ENCODE peak calls at places on chromosomes 13 and 19, in ten cellular contexts. One of them, this sample, is unnamed.

GRCh38 chr13:59533561-59534337 is 630.0 kb downstream of the DIAPH3 start:
- DNase-seq in suprapubic skin: no peak
- DNase-seq in mammary epithelial cell: peak; percentile 54
- DNase-seq in pancreas: no peak
- DNase-seq in Peyer's patch: no peak
- DNase-seq in cardiac muscle cell: no peak
- DNase-seq in colonic mucosa: no peak
- DNase-seq in brain microvascular endothelial cell: peak; percentile 80
- DNase-seq in transverse colon: no peak
- DNase-seq in dorsolateral prefrontal cortex: no peak
- DNase-seq in this sample: no peak

GRCh38 chr13:53953205-53953604 is 924.6 kb downstream of the OLFM4 start:
- DNase-seq in transverse colon: no peak
- DNase-seq in suprapubic skin: no peak
- DNase-seq in brain microvascular endothelial cell: no peak
- DNase-seq in Peyer's patch: no peak
- DNase-seq in pancreas: no peak
- DNase-seq in colonic mucosa: no peak
- DNase-seq in mammary epithelial cell: no peak
- DNase-seq in dorsolateral prefrontal cortex: no peak
- DNase-seq in cardiac muscle cell: peak; percentile 77
- DNase-seq in this sample: no peak

GRCh38 chr19:52343548-52343947 is 7.5 kb downstream of the ZNF610 start:
- DNase-seq in Peyer's patch: peak; percentile 51
- DNase-seq in pancreas: peak; percentile 22
- DNase-seq in mammary epithelial cell: no peak
- DNase-seq in cardiac muscle cell: peak; percentile 98
- DNase-seq in transverse colon: peak; percentile 9
- DNase-seq in colonic mucosa: peak; percentile 25
- DNase-seq in brain microvascular endothelial cell: peak; percentile 2
- DNase-seq in dorsolateral prefrontal cortex: no peak
- DNase-seq in suprapubic skin: no peak
- DNase-seq in this sample: peak; percentile 46

GRCh38 chr19:43532571-43532961 is 422 bp upstream of the ZNF575 start:
- DNase-seq in dorsolateral prefrontal cortex: no peak
- DNase-seq in brain microvascular endothelial cell: no peak
- DNase-seq in suprapubic skin: no peak
- DNase-seq in transverse colon: peak; percentile 82
- DNase-seq in cardiac muscle cell: no peak
- DNase-seq in colonic mucosa: peak; percentile 90
- DNase-seq in pancreas: peak; percentile 50
- DNase-seq in mammary epithelial cell: no peak
- DNase-seq in Peyer's patch: no peak
- DNase-seq in this sample: no peak

GRCh38 chr13:97849305-97849704 is 104.2 kb upstream of the IPO5 start:
- DNase-seq in colonic mucosa: no peak
- DNase-seq in transverse colon: no peak
- DNase-seq in brain microvascular endothelial cell: no peak
- DNase-seq in cardiac muscle cell: peak; percentile 19
- DNase-seq in suprapubic skin: no peak
- DNase-seq in Peyer's patch: no peak
- DNase-seq in pancreas: no peak
- DNase-seq in dorsolateral prefrontal cortex: no peak
- DNase-seq in mammary epithelial cell: peak; percentile 49
- DNase-seq in this sample: no peak

GRCh38 chr19:6654347-6655310 is 15.3 kb downstream of the TNFSF14 start:
- DNase-seq in Peyer's patch: peak; percentile 38
- DNase-seq in mammary epithelial cell: no peak
- DNase-seq in pancreas: no peak
- DNase-seq in dorsolateral prefrontal cortex: no peak
- DNase-seq in brain microvascular endothelial cell: no peak
- DNase-seq in colonic mucosa: no peak
- DNase-seq in cardiac muscle cell: no peak
- DNase-seq in transverse colon: peak; percentile 42
- DNase-seq in suprapubic skin: no peak
- DNase-seq in this sample: no peak

GRCh38 chr13:28031220-28031903 is 42.9 kb upstream of the URAD start:
- DNase-seq in cardiac muscle cell: no peak
- DNase-seq in brain microvascular endothelial cell: no peak
- DNase-seq in transverse colon: peak; percentile 20
- DNase-seq in suprapubic skin: no peak
- DNase-seq in colonic mucosa: no peak
- DNase-seq in Peyer's patch: peak; percentile 64
- DNase-seq in mammary epithelial cell: no peak
- DNase-seq in pancreas: no peak
- DNase-seq in dorsolateral prefrontal cortex: peak; percentile 38
- DNase-seq in this sample: peak; percentile 33

GRCh38 chr19:30920238-30920637 is 429.0 kb downstream of the TSHZ3 start:
- DNase-seq in Peyer's patch: no peak
- DNase-seq in colonic mucosa: no peak
- DNase-seq in mammary epithelial cell: no peak
- DNase-seq in brain microvascular endothelial cell: no peak
- DNase-seq in suprapubic skin: no peak
- DNase-seq in pancreas: no peak
- DNase-seq in transverse colon: no peak
- DNase-seq in dorsolateral prefrontal cortex: no peak
- DNase-seq in cardiac muscle cell: no peak
- DNase-seq in this sample: no peak

GRCh38 chr19:4970558-4971423 is 1.9 kb downstream of the KDM4B start:
- DNase-seq in colonic mucosa: peak; percentile 49
- DNase-seq in suprapubic skin: no peak
- DNase-seq in transverse colon: peak; percentile 46
- DNase-seq in Peyer's patch: no peak
- DNase-seq in dorsolateral prefrontal cortex: no peak
- DNase-seq in brain microvascular endothelial cell: no peak
- DNase-seq in mammary epithelial cell: peak; percentile 44
- DNase-seq in cardiac muscle cell: peak; percentile 43
- DNase-seq in pancreas: peak; percentile 41
- DNase-seq in this sample: no peak
- H3K4me3 ChIP-seq in colonic mucosa: peak overlapping the region; percentile 59
- H3K4me3 ChIP-seq in suprapubic skin: peak overlapping the region; percentile 61
- H3K4me3 ChIP-seq in transverse colon: peak overlapping the region; percentile 90
- H3K4me3 ChIP-seq in Peyer's patch: peak overlapping the region; percentile 61
- H3K4me3 ChIP-seq in dorsolateral prefrontal cortex: peak overlapping the region; percentile 74
- H3K4me3 ChIP-seq in brain microvascular endothelial cell: peak overlapping the region; percentile 71
- H3K4me3 ChIP-seq in mammary epithelial cell: peak overlapping the region; percentile 68
- H3K4me3 ChIP-seq in cardiac muscle cell: peak overlapping the region; percentile 95
- H3K4me3 ChIP-seq in pancreas: peak overlapping the region; percentile 33
- H3K4me3 ChIP-seq in this sample: peak overlapping the region; percentile 34

GRCh38 chr13:111117961-111118360 is 2.9 kb downstream of the ARHGEF7 start:
- DNase-seq in mammary epithelial cell: no peak
- DNase-seq in Peyer's patch: no peak
- DNase-seq in brain microvascular endothelial cell: no peak
- DNase-seq in cardiac muscle cell: no peak
- DNase-seq in suprapubic skin: no peak
- DNase-seq in dorsolateral prefrontal cortex: no peak
- DNase-seq in transverse colon: no peak
- DNase-seq in pancreas: no peak
- DNase-seq in colonic mucosa: no peak
- DNase-seq in this sample: no peak
- H3K27me3 ChIP-seq in mammary epithelial cell: peaks cover 30% of the 10 kb centered on the region
- H3K27me3 ChIP-seq in Peyer's patch: no peaks in the 10 kb centered on the region
- H3K27me3 ChIP-seq in brain microvascular endothelial cell: peaks cover 17% of the 10 kb centered on the region
- H3K27me3 ChIP-seq in cardiac muscle cell: peaks cover 73% of the 10 kb centered on the region
- H3K27me3 ChIP-seq in suprapubic skin: peaks cover 47% of the 10 kb centered on the region
- H3K27me3 ChIP-seq in dorsolateral prefrontal cortex: no peaks in the 10 kb centered on the region
- H3K27me3 ChIP-seq in transverse colon: peaks cover 58% of the 10 kb centered on the region
- H3K27me3 ChIP-seq in pancreas: no peaks in the 10 kb centered on the region
- H3K27me3 ChIP-seq in colonic mucosa: peaks cover 38% of the 10 kb centered on the region
- H3K27me3 ChIP-seq in this sample: no peaks in the 10 kb centered on the region

GRCh38 chr19:40224342-40225148 is 1.9 kb downstream of the CCNP start:
- DNase-seq in mammary epithelial cell: peak; percentile 73
- DNase-seq in cardiac muscle cell: no peak
- DNase-seq in brain microvascular endothelial cell: no peak
- DNase-seq in dorsolateral prefrontal cortex: no peak
- DNase-seq in suprapubic skin: no peak
- DNase-seq in Peyer's patch: no peak
- DNase-seq in colonic mucosa: no peak
- DNase-seq in pancreas: no peak
- DNase-seq in transverse colon: no peak
- DNase-seq in this sample: no peak

GRCh38 chr19:40223135-40223822 is 3.2 kb downstream of the CCNP start:
- DNase-seq in brain microvascular endothelial cell: no peak
- DNase-seq in cardiac muscle cell: no peak
- DNase-seq in pancreas: no peak
- DNase-seq in Peyer's patch: peak; percentile 19
- DNase-seq in transverse colon: peak; percentile 67
- DNase-seq in mammary epithelial cell: no peak
- DNase-seq in colonic mucosa: peak; percentile 76
- DNase-seq in dorsolateral prefrontal cortex: no peak
- DNase-seq in suprapubic skin: no peak
- DNase-seq in this sample: no peak

GRCh38 chr19:40228371-40228770 is 1.9 kb upstream of the CCNP start:
- DNase-seq in dorsolateral prefrontal cortex: no peak
- DNase-seq in cardiac muscle cell: no peak
- DNase-seq in mammary epithelial cell: no peak
- DNase-seq in suprapubic skin: no peak
- DNase-seq in colonic mucosa: no peak
- DNase-seq in brain microvascular endothelial cell: no peak
- DNase-seq in Peyer's patch: no peak
- DNase-seq in transverse colon: no peak
- DNase-seq in pancreas: no peak
- DNase-seq in this sample: no peak

GRCh38 chr19:40228863-40229262 is 2.4 kb upstream of the CCNP start:
- DNase-seq in transverse colon: no peak
- DNase-seq in Peyer's patch: no peak
- DNase-seq in mammary epithelial cell: no peak
- DNase-seq in brain microvascular endothelial cell: no peak
- DNase-seq in colonic mucosa: no peak
- DNase-seq in cardiac muscle cell: no peak
- DNase-seq in dorsolateral prefrontal cortex: no peak
- DNase-seq in pancreas: no peak
- DNase-seq in suprapubic skin: no peak
- DNase-seq in this sample: no peak

DNA sequence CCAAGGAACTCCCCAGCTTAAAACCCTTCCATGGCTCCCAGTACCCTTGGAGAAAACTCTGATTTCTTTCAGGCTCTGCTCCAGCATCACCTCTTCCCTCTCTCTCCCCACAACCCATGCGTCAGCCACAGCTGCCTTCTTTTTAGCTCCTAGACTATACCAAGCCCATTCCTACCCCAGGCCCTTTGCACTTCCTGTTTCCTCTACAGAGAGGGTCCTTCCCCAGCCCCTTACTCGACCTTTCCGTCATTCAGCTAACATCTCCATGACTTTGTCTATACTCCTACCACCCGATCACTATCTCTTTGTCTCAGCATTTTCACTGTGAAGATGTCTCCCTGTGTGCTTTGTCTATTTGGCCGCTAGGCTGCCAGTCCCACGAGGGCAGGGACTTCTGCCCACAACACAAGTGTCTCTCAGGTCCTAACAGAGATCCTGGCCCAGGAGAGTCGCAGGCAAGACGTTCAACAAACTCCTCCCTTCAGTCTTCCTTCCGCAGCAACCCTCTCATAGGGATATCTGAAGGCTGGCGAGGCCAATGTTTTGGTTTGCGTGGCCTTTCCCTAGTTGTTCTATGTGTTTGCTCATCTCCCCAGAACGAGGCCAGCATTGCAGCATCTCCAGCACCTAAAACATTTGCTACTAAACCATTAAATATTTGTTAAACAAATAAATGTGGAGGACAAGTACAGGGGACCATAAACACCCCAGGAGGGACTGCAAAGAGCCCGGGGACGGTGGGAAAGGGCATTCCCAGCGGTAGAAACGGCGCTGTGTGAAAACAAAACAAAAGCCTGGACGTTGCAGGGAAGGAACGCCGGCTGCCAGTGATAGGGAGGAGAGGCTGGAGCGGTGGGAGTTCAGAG is 816 bp downstream of the CCNP start:
- DNase-seq in Peyer's patch: no peak
- DNase-seq in brain microvascular endothelial cell: peak; percentile 14
- DNase-seq in pancreas: no peak
- DNase-seq in suprapubic skin: no peak
- DNase-seq in colonic mucosa: no peak
- DNase-seq in mammary epithelial cell: no peak
- DNase-seq in dorsolateral prefrontal cortex: no peak
- DNase-seq in transverse colon: no peak
- DNase-seq in cardiac muscle cell: no peak
- DNase-seq in this sample: no peak
- H3K4me3 ChIP-seq in Peyer's patch: no peak overlapping the region
- H3K4me3 ChIP-seq in brain microvascular endothelial cell: peak overlapping the region; percentile 34
- H3K4me3 ChIP-seq in pancreas: no peak overlapping the region
- H3K4me3 ChIP-seq in suprapubic skin: peak overlapping the region; percentile 37
- H3K4me3 ChIP-seq in colonic mucosa: peak overlapping the region; percentile 6
- H3K4me3 ChIP-seq in mammary epithelial cell: no peak overlapping the region
- H3K4me3 ChIP-seq in dorsolateral prefrontal cortex: peak overlapping the region; percentile 44
- H3K4me3 ChIP-seq in transverse colon: no peak overlapping the region
- H3K4me3 ChIP-seq in cardiac muscle cell: no peak overlapping the region
- H3K4me3 ChIP-seq in this sample: no peak overlapping the region

GRCh38 chr19:1013218-1013617 is 7.7 kb downstream of the TMEM259 start:
- DNase-seq in colonic mucosa: no peak
- DNase-seq in cardiac muscle cell: no peak
- DNase-seq in suprapubic skin: no peak
- DNase-seq in mammary epithelial cell: no peak
- DNase-seq in Peyer's patch: no peak
- DNase-seq in dorsolateral prefrontal cortex: no peak
- DNase-seq in brain microvascular endothelial cell: no peak
- DNase-seq in pancreas: no peak
- DNase-seq in transverse colon: no peak
- DNase-seq in this sample: no peak

GRCh38 chr19:1010586-1011510 is 10.1 kb downstream of the TMEM259 start:
- DNase-seq in brain microvascular endothelial cell: no peak
- DNase-seq in colonic mucosa: no peak
- DNase-seq in dorsolateral prefrontal cortex: no peak
- DNase-seq in mammary epithelial cell: no peak
- DNase-seq in cardiac muscle cell: no peak
- DNase-seq in pancreas: no peak
- DNase-seq in Peyer's patch: no peak
- DNase-seq in suprapubic skin: no peak
- DNase-seq in transverse colon: no peak
- DNase-seq in this sample: no peak

GRCh38 chr19:1012334-1012733 is 8.6 kb downstream of the TMEM259 start:
- DNase-seq in pancreas: no peak
- DNase-seq in cardiac muscle cell: no peak
- DNase-seq in brain microvascular endothelial cell: no peak
- DNase-seq in transverse colon: no peak
- DNase-seq in dorsolateral prefrontal cortex: no peak
- DNase-seq in colonic mucosa: no peak
- DNase-seq in Peyer's patch: no peak
- DNase-seq in mammary epithelial cell: no peak
- DNase-seq in suprapubic skin: no peak
- DNase-seq in this sample: no peak

GRCh38 chr19:1009976-1010538 is 9.8 kb downstream of the GRIN3B start:
- DNase-seq in mammary epithelial cell: no peak
- DNase-seq in transverse colon: no peak
- DNase-seq in dorsolateral prefrontal cortex: no peak
- DNase-seq in brain microvascular endothelial cell: no peak
- DNase-seq in Peyer's patch: no peak
- DNase-seq in pancreas: no peak
- DNase-seq in cardiac muscle cell: no peak
- DNase-seq in suprapubic skin: no peak
- DNase-seq in colonic mucosa: no peak
- DNase-seq in this sample: no peak

DNA sequence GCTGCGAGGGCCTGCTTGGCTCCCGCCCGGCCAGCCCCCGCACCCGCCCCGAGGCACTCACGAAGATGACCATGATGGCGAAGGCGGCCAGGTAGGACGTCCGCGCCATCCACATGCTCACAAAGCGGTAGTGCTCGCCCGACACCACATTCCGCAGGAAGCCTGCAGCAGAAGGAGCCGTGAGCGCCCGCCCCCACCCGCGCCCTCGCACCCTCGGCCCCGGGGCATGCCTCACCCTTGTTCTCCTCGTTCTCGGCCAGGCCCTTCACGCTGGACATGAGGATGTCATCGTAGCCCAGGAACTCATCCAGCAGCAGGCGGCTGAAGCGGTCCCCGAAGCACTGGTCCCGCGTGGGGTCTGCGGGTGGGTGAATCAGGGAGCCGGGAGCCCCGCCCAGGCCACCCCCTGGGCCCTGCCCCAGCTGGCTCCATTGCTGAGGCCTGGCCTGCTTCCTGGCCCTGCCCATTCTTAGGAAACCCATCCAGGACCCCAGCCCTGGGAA is 9.0 kb downstream of the TMEM259 start:
- DNase-seq in dorsolateral prefrontal cortex: no peak
- DNase-seq in suprapubic skin: no peak
- DNase-seq in mammary epithelial cell: no peak
- DNase-seq in cardiac muscle cell: no peak
- DNase-seq in brain microvascular endothelial cell: no peak
- DNase-seq in transverse colon: no peak
- DNase-seq in colonic mucosa: no peak
- DNase-seq in Peyer's patch: no peak
- DNase-seq in pancreas: no peak
- DNase-seq in this sample: no peak
- H3K27me3 ChIP-seq in dorsolateral prefrontal cortex: no peaks in the 10 kb centered on the region
- H3K27me3 ChIP-seq in suprapubic skin: no peaks in the 10 kb centered on the region
- H3K27me3 ChIP-seq in mammary epithelial cell: no peaks in the 10 kb centered on the region
- H3K27me3 ChIP-seq in cardiac muscle cell: no peaks in the 10 kb centered on the region
- H3K27me3 ChIP-seq in brain microvascular endothelial cell: no peaks in the 10 kb centered on the region
- H3K27me3 ChIP-seq in transverse colon: no peaks in the 10 kb centered on the region
- H3K27me3 ChIP-seq in colonic mucosa: no peaks in the 10 kb centered on the region
- H3K27me3 ChIP-seq in Peyer's patch: no peaks in the 10 kb centered on the region
- H3K27me3 ChIP-seq in pancreas: no peaks in the 10 kb centered on the region
- H3K27me3 ChIP-seq in this sample: no peaks in the 10 kb centered on the region

This sample was measured in lung.